ENCODE peak calls at places on chromosomes 2 and 18, in five cellular contexts. F, D, P, A and K are unnamed samples.

GRCh38 chr18:29644276-29644675 is 1398.3 kb downstream of the DSC3 start:
- DNase-seq in F (no peak), A (peak; percentile 49), P (no peak), D (no peak), K (no peak)

GRCh38 chr2:190563109-190563508 is 28.6 kb upstream of the NEMP2 start:
- DNase-seq in A (no peak), D (no peak), F (no peak), P (no peak), K (no peak)

GRCh38 chr18:9066817-9067306 is 35.6 kb upstream of the NDUFV2 start:
- DNase-seq in D (no peak), P (no peak), A (no peak), F (no peak), K (no peak)

GRCh38 chr18:51666717-51667320 is 469.3 kb upstream of the MEX3C start:
- DNase-seq in D (peak; percentile 43), P (no peak), F (no peak), A (peak; percentile 28), K (no peak)

GRCh38 chr2:10561636-10562035 is 113.5 kb upstream of the ODC1 start:
- DNase-seq in P (no peak), A (no peak), F (no peak), D (no peak), K (no peak)

GRCh38 chr2:206230060-206230890 is 44.2 kb upstream of the ZDBF2 start:
- DNase-seq in P (no peak), A (peak; percentile 87), D (no peak), F (peak; percentile 47), K (peak; percentile 84)

GRCh38 chr18:51739044-51739666 is 541.7 kb upstream of the MEX3C start:
- DNase-seq in P (no peak), D (no peak), F (no peak), A (no peak), K (no peak)

GRCh38 chr2:53842891-53843290 is 16.9 kb downstream of the GPR75 start:
- DNase-seq in P (no peak), F (no peak), A (peak; percentile 43), D (no peak), K (no peak)

GRCh38 chr2:196278491-196278911 is 107.1 kb upstream of the STK17B start:
- DNase-seq in A (peak; percentile 89), P (no peak), D (no peak), F (no peak), K (no peak)

GRCh38 chr2:128544321-128545037 is 225.8 kb upstream of the HS6ST1 start:
- DNase-seq in F (no peak), A (no peak), P (no peak), D (no peak), K (no peak)

GRCh38 chr2:128541448-128541847 is 222.8 kb upstream of the HS6ST1 start:
- DNase-seq in F (no peak), A (no peak), D (no peak), P (no peak), K (no peak)

GRCh38 chr2:128545085-128545484 is 226.4 kb upstream of the HS6ST1 start:
- DNase-seq in F (no peak), A (no peak), D (no peak), P (no peak), K (no peak)

GRCh38 chr2:128543646-128544045 is 225.0 kb upstream of the HS6ST1 start:
- DNase-seq in D (no peak), A (no peak), F (peak; percentile 82), P (no peak), K (peak; percentile 78)

DNA sequence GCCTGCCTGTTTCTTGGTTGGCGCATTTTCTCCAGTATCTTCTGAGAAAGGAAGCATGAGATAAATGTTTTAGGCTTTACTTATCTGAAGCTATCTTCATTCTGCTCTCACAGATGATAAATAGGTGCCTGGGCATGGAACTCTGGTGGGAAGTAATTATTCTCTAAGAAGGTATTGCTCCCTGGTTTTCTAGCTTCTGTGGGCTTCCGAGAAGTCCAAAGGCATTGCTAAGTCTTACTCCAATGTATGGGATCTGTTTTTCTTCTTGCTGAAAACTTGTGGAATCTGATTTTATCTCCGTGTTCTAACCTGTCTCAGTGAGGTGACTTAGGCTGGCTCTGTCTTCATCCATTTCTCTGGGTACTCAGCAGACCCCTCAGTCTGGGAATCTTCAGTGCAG is 224.4 kb upstream of the HS6ST1 start:
- DNase-seq in D (no peak), P (no peak), F (no peak), A (no peak), K (no peak)
- TF ChIP-seq CTCF in D (no peak), P (no peak), F (no peak), A (no peak), K (no peak)

DNA sequence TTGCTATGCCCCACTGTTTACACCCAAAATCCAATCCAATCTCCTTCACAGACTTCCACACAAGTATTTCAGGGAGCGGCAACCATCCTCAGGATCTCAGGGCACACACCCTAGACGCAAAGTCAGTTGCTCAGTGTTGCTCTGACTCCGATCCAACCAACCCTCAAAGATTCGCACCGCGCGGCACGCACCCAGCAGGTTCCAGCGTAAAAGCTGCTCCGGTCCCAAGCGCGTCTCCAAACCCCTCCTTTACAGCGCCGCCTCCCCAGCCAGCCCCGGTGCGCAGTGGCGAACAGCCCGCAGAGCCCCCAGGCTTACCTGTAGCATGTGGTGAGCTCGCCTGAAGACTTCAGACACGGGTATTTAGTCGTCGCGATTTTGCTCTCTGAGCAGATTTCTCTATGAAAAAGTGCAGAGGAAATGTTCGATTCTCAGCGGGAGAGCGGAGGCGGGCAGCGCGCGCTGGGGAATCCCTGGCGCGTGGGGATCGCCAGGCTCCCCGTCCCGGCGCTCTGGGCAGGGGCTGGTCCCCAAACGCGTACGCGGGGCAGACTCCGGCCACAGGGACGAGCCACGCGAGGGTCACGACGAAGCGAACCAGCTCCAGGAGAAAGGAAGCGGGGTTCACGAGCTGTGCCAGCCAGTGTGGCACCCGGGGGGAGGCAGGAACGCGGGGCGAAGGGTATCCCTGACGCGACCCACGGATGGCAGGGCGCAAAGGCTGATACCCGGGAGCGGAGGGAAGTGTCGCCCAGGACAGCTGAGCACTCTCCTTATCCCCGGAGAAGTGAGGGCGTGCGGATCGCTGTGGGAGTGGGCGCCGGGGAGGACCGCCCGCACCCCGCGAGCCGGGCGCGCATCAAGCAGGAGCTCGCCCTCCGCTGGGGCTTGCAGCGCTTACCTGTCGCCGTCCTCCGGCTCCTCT is 650 bp downstream of the CCBE1 start:
- DNase-seq in D (peak; percentile 46), P (no peak), A (peak; percentile 74), F (peak; percentile 74), K (peak; percentile 88)
- H3K4me1 ChIP-seq in D (peaks cover 10% of the 10 kb centered on the region), P (no peaks in the 10 kb centered on the region), A (peaks cover 28% of the 10 kb centered on the region), F (peaks cover 11% of the 10 kb centered on the region), K (peaks cover 16% of the 10 kb centered on the region)

DNA sequence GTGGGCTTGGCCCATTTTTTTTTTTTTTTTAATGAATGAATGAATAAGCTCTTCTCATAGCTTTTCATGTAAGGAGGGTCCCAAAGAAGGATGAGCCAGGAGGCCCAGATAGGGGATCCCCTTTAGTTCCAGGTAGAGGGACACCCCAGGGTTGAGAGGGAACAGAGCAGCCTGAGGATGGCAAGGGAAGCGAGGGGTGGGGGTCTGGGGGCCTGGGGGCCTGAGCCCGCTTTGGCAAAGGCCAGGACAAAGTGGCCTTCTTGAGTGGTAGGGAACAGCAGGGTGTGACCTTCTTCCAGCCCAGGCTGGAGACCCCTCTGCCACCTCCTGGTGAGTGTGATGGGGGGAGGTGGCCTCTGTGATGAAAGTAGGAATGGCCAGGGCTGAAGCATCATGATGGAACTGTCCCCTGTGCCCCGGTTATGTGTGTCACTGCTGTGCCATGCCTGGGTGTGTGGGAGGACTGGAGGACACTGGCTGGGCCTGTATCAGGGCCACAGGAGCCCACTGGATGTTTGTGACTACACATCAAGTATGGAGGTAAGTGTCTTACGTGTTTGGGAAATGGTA is 263.5 kb upstream of the HDAC4 start:
- DNase-seq in P (no peak), D (no peak), A (no peak), F (no peak), K (no peak)
- H3K27me3 ChIP-seq in P (peaks cover 17% of the 10 kb centered on the region), D (peaks cover 26% of the 10 kb centered on the region), A (peaks cover 11% of the 10 kb centered on the region), F (no peaks in the 10 kb centered on the region), K (no peaks in the 10 kb centered on the region)

DNA sequence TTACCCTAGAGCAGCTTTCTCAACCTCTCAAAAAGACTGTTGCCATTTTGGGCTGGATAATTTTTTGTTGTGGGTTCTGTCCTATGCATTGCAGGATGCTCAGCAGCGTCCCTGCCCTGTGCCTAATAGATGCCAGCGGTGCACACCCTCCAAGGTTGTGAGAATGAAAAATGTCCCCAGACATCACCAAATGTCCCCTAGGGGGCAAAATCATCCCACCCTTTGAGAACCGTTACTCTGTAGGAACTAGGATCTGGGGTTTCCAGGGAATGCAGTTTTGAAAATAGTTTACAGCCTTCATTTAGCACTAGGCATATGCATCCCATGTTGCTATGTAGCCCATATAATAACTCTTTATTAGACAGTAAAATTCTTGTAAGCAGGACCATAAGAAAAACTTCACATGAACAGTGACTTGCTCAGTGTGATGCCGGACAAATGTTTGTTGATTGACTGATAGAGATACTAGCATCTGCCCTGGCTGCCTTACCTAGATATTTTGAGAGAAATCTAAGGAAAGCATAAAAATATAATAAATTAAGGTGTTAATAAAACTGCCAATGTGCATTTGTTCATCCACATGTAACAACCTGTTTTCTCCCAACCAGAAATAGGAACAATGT is 79.2 kb upstream of the EPC2 start:
- DNase-seq in P (no peak), F (no peak), A (peak; percentile 11), D (no peak), K (peak; percentile 54)
- TF ChIP-seq CTCF in P (peak; percentile 34), F (peak; percentile 55), A (peak; percentile 53), D (peak; percentile 8), K (peak; percentile 70)

GRCh38 chr18:11886629-11887028 is 21.5 kb downstream of the MPPE1 start:
- DNase-seq in D (no peak), P (no peak), F (no peak), A (no peak), K (no peak)
- H3K4me1 ChIP-seq in D (no peaks in the 10 kb centered on the region), P (no peaks in the 10 kb centered on the region), F (no peaks in the 10 kb centered on the region), A (peaks cover 7% of the 10 kb centered on the region), K (peaks cover 10% of the 10 kb centered on the region)

DNA sequence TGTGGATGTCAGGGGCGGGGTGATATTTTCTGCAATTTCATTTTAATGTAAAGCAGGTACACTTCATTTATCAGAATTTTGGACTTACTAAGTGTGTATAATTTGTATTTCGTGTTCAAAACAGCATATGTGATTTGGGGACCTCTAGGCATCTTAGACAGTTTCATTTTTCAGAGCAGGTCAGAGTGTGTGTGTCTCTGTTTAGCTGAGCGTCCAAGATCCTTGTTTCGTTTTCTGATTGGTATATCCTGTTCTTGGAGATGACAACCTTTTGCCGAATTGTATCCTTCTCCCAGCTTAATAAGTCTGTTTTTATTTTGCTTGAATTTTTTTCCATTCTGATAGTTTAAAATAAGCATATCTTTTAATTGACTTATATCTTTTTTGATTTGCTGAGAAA is 128.3 kb downstream of the KCNJ3 start:
- DNase-seq in D (no peak), P (no peak), A (no peak), F (no peak), K (no peak)
- H3K27me3 ChIP-seq in D (no peaks in the 10 kb centered on the region), P (no peaks in the 10 kb centered on the region), A (no peaks in the 10 kb centered on the region), F (no peaks in the 10 kb centered on the region), K (no peaks in the 10 kb centered on the region)